ENCODE peak calls at places on chromosomes 3 and 15, in eight cellular contexts. P is naive thymus-derived CD4-positive, alpha-beta T cell; C is CD4-positive, CD25-positive, alpha-beta regulatory T cell; U is upper lobe of right lung; T is PC-3; J is IMR-90; K is psoas muscle; O is mammary epithelial cell. G is an unnamed sample. For H3K4me1 and H3K9me3, the result is how much of the 10 kb centered on the place peaks cover.

GRCh38 chr3:106844638-106845037 is 532.6 kb upstream of the CCDC54 start:
- DNase-seq in U (no peak), O (no peak), C (no peak), P (no peak), K (no peak), T (no peak), J (no peak), G (no peak)

GRCh38 chr3:171192176-171192854 is 165.8 kb upstream of the SLC2A2 start:
- DNase-seq in P (no peak), K (no peak), C (no peak), U (no peak), J (peak), O (peak), T (peak), G (no peak)

GRCh38 chr3:136819784-136820640 is 1.1 kb downstream of the SLC35G2 start:
- DNase-seq in K (peak), J (peak), U (peak), C (peak), O (peak), T (peak), P (peak), G (peak)

GRCh38 chr3:52339612-52340011 is 23.5 kb downstream of the DNAH1 start:
- DNase-seq in J (peak), T (peak), U (no peak), P (no peak), K (peak), C (peak), O (peak), G (peak)

GRCh38 chr15:79977431-79977940 is 6.5 kb upstream of the BCL2A1 start:
- DNase-seq in J (peak), O (no peak), K (no peak), U (no peak), P (no peak), T (no peak), C (no peak), G (no peak)

GRCh38 chr3:24573576-24573975 is 78.9 kb upstream of the THRB start:
- DNase-seq in T (no peak), U (no peak), O (no peak), J (no peak), K (no peak), P (no peak), C (no peak), G (no peak)

GRCh38 chr15:58228708-58229107 is 90.5 kb downstream of the AQP9 start:
- DNase-seq in U (no peak), T (no peak), O (no peak), J (peak), P (no peak), K (peak), C (no peak), G (no peak)

GRCh38 chr15:50168778-50169411 is 13.1 kb upstream of the SLC27A2 start:
- DNase-seq in P (no peak), U (no peak), T (no peak), J (no peak), C (no peak), O (no peak), K (no peak), G (no peak)

GRCh38 chr3:197083486-197083885 is 53.9 kb upstream of the MELTF start:
- DNase-seq in P (no peak), C (no peak), J (peak), K (peak), U (no peak), O (peak), T (peak), G (no peak)

GRCh38 chr3:100082724-100083123 is 31.6 kb downstream of the FILIP1L start:
- DNase-seq in P (no peak), T (no peak), O (no peak), U (no peak), K (no peak), J (no peak), C (no peak), G (no peak)

GRCh38 chr3:21654662-21655061 is 96.3 kb downstream of the ZNF385D start:
- DNase-seq in P (no peak), T (peak), J (peak), C (no peak), K (no peak), O (peak), U (no peak), G (no peak)

GRCh38 chr15:29242466-29243242 is 27.0 kb downstream of the NSMCE3 start:
- DNase-seq in K (no peak), T (no peak), P (no peak), O (no peak), U (no peak), J (peak), C (no peak), G (no peak)

GRCh38 chr3:129824926-129825541 is 68.5 kb downstream of the TMCC1 start:
- DNase-seq in C (peak), O (peak), K (no peak), P (no peak), J (peak), U (no peak), T (peak), G (peak)

GRCh38 chr3:97821413-97821809 is 400 bp upstream of the CRYBG3 start:
- DNase-seq in J (no peak), T (no peak), P (no peak), U (peak), K (peak), O (no peak), C (no peak), G (no peak)

GRCh38 chr15:94274745-94275144 is 43.4 kb downstream of the MCTP2 start:
- DNase-seq in U (no peak), P (no peak), C (no peak), K (no peak), O (no peak), J (no peak), T (no peak), G (no peak)

GRCh38 chr3:51682079-51682478 is 11.0 kb downstream of the TEX264 start:
- DNase-seq in K (peak), O (peak), C (peak), P (peak), U (no peak), J (peak), T (peak), G (peak)

GRCh38 chr3:94544131-94544530 is 481.3 kb downstream of the NSUN3 start:
- DNase-seq in K (no peak), J (no peak), T (no peak), O (no peak), C (no peak), U (no peak), P (no peak), G (no peak)

GRCh38 chr3:67093315-67093714 is 95.2 kb downstream of the KBTBD8 start:
- DNase-seq in K (no peak), T (no peak), P (no peak), U (no peak), C (no peak), J (peak), O (no peak), G (no peak)

GRCh38 chr3:18234717-18235335 is 190.3 kb downstream of the SATB1 start:
- DNase-seq in K (no peak), O (peak), P (no peak), T (peak), C (no peak), U (no peak), J (no peak), G (no peak)

GRCh38 chr3:127679534-127680145 is 6.9 kb downstream of the ABTB1 start:
- DNase-seq in P (no peak), U (peak), T (no peak), K (peak), O (no peak), J (no peak), C (no peak), G (no peak)

GRCh38 chr3:183260167-183260904 is 7.3 kb downstream of the B3GNT5 start:
- DNase-seq in T (no peak), U (no peak), O (no peak), K (no peak), J (no peak), P (no peak), C (no peak), G (no peak)

GRCh38 chr3:142276780-142277179 is 51.4 kb upstream of the GK5 start:
- DNase-seq in O (no peak), J (peak), C (no peak), K (no peak), P (no peak), U (no peak), T (no peak), G (no peak)

GRCh38 chr15:91867581-91868026 is 14.1 kb downstream of the SLCO3A1 start:
- DNase-seq in U (peak), P (no peak), K (peak), C (no peak), T (peak), J (peak), O (peak), G (no peak)
- H3K4me1 ChIP-seq in U (half or more), P (under half), K (under half), C (under half), T (under half), J (under half), O (under half), G (half or more)

GRCh38 chr15:99616773-99617342 is 51.1 kb downstream of the MEF2A start:
- DNase-seq in T (no peak), U (no peak), P (no peak), J (no peak), C (peak), K (no peak), O (no peak), G (no peak)

GRCh38 chr15:99619712-99620111 is 53.9 kb downstream of the MEF2A start:
- DNase-seq in K (no peak), J (peak), U (no peak), O (no peak), C (no peak), P (no peak), T (no peak), G (no peak)

GRCh38 chr15:99620178-99620577 is 54.4 kb downstream of the MEF2A start:
- DNase-seq in O (no peak), K (no peak), T (no peak), J (no peak), C (no peak), U (no peak), P (no peak), G (no peak)

GRCh38 chr15:99618941-99619411 is 53.2 kb downstream of the MEF2A start:
- DNase-seq in J (peak), C (no peak), P (no peak), K (no peak), T (peak), O (peak), U (no peak), G (no peak)

DNA sequence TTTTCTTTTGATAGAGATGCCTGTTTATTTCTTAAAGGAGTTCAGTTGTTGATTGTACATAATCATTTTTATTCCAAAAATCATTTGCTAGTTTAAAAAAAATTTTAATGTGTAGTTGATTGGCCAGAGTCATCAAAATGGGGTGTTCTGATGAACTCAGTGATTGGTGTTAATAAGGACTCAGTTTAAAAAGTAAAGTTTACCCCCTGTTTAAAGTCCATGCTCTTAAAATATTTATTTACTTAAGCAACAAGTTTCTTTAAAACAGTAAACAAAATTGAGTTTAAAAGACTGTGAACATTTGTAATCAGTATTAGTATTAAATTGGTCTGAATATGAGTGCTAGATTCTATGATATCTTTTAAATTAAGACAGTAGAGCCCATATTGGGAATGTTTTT is 56.0 kb downstream of the MEF2A start:
- DNase-seq in K (no peak), T (no peak), U (no peak), C (no peak), P (no peak), J (no peak), O (no peak), G (no peak)
- H3K9me3 ChIP-seq in K (under half), T (under half), U (under half), C (under half), P (under half), J (under half), O (under half), G (under half)

DNA sequence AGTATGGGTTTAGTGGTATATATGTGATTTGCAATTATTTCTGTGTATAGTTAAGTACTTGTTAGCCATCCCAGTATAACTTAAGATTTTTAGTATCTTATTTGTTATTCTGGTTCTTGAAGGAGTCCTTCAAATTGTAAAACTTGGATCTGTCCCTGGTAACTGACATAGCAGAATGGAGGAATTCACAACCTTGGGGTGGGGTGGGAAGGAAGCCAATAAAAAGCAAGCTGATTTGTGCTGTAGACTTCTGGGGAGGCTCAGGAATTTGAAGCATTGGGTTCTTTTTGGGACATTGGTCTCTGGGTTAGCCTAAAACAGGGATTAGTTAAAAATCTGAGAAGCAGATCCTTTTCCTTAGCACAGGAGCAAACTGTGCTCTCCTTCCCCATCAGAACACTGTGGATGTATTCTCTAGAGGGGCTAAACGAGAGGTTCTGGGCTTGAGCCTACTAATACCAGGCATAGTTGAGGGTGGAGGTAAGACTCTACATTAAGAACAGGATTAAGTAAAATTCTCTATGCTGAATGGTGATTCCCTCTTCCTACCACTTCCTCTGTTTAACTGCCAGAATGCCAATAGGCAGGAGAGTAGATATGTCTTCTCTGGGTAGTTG is 42.2 kb downstream of the GMPS start:
- DNase-seq in P (no peak), T (no peak), U (no peak), C (no peak), O (no peak), K (no peak), J (peak), G (no peak)
- H3K4me1 ChIP-seq in P (under half), T (under half), U (under half), C (under half), O (under half), K (under half), J (under half), G (under half)

DNA sequence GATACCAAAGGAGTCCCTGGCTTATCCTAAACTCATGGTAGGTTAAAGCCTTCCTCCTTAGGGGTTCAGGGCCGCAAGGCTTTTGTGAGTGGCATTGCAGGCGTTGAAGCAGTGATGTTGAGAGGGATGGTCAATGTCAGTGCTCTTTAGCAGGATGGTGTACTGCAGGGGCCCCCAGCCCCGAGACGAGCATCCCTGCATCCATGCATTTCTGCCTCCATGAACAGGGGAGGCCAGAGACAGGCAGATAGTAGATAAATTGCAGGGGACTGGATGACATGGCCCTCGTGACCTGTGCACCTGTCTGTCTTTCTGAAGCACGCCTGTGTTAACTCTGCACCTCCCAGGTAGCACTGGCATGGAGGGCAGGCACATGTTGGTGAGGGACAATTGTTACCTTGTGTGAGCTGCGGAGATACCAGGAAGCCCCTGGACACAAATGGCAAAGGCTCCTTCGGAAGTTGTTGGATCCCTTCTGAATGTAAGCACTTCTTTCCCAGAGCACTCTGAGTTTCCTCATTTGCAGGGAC is 133.5 kb downstream of the SNRPN start:
- DNase-seq in K (no peak), J (no peak), P (no peak), U (no peak), O (no peak), T (no peak), C (no peak), G (no peak)
- H3K9me3 ChIP-seq in K (half or more), J (half or more), P (half or more), U (half or more), O (half or more), T (under half), C (half or more), G (half or more)

GRCh38 chr15:81289910-81290309 is 34.0 kb downstream of the STARD5 start:
- DNase-seq in C (no peak), T (no peak), O (no peak), U (no peak), P (no peak), K (no peak), J (peak), G (no peak)
- H3K4me1 ChIP-seq in C (half or more), T (under half), O (under half), U (under half), P (half or more), K (under half), J (under half), G (half or more)